ENCODE peak calls at places on chromosomes 16 and 17, in eight cellular contexts. D, Z, S, L, H, T, G and P are unnamed samples.

GRCh38 chr17:55898195-55898594 is 147.3 kb downstream of the PCTP start:
- DNase-seq in D (no peak), Z (no peak), S (no peak), L (no peak), H (no peak), T (no peak), G (no peak), P (no peak)

GRCh38 chr16:71557954-71558582 is 18.8 kb downstream of the TAT start:
- DNase-seq in D (no peak), Z (no peak), S (no peak), L (no peak), H (no peak), T (no peak), G (no peak), P (no peak)

GRCh38 chr16:89052191-89052787 is 41.4 kb upstream of the ACSF3 start:
- DNase-seq in D (no peak), Z (no peak), S (no peak), L (no peak), H (no peak), T (no peak), G (no peak), P (peak; percentile 9)

GRCh38 chr17:57708401-57708800 is 36.7 kb downstream of the CCDC182 start:
- DNase-seq in D (no peak), Z (no peak), S (no peak), L (no peak), H (no peak), T (peak; percentile 42), G (no peak), P (no peak)

GRCh38 chr16:2008009-2008526 is 1.6 kb downstream of the ZNF598 start:
- DNase-seq in D (no peak), Z (peak; percentile 19), S (no peak), L (no peak), H (no peak), T (no peak), G (no peak), P (no peak)

GRCh38 chr16:12229759-12230594 is 253.4 kb downstream of the SNX29 start:
- DNase-seq in D (no peak), Z (no peak), S (no peak), L (no peak), H (no peak), T (no peak), G (no peak), P (no peak)

GRCh38 chr17:57823469-57824401 is 26.1 kb downstream of the MRPS23 start:
- DNase-seq in D (no peak), Z (no peak), S (no peak), L (no peak), H (no peak), T (no peak), G (no peak), P (no peak)

GRCh38 chr17:50917418-50917743 is 51.2 kb upstream of the TOB1 start:
- DNase-seq in D (no peak), Z (no peak), S (no peak), L (no peak), H (no peak), T (no peak), G (no peak), P (peak; percentile 36)

GRCh38 chr17:63452091-63452978 is 6.2 kb upstream of the CYB561 start:
- DNase-seq in D (no peak), Z (no peak), S (no peak), L (no peak), H (no peak), T (no peak), G (no peak), P (no peak)

GRCh38 chr17:77753691-77754265 is 204.7 kb upstream of the TNRC6C start:
- DNase-seq in D (no peak), Z (no peak), S (no peak), L (no peak), H (no peak), T (no peak), G (no peak), P (no peak)

GRCh38 chr16:88060524-88061219 is 109.4 kb downstream of the BANP start:
- DNase-seq in D (no peak), Z (no peak), S (no peak), L (no peak), H (no peak), T (no peak), G (no peak), P (no peak)

GRCh38 chr17:18252160-18252559 is 6.4 kb downstream of the FLII start:
- DNase-seq in D (no peak), Z (no peak), S (no peak), L (no peak), H (no peak), T (no peak), G (no peak), P (no peak)

GRCh38 chr17:66416207-66416940 is 114.0 kb downstream of the PRKCA start:
- DNase-seq in D (no peak), Z (no peak), S (no peak), L (no peak), H (no peak), T (no peak), G (no peak), P (no peak)

GRCh38 chr16:29678691-29679267 is at the start of gene QPRT:
- DNase-seq in D (peak; percentile 51), Z (peak; percentile 46), S (peak; percentile 47), L (no peak), H (no peak), T (peak; percentile 70), G (no peak), P (peak; percentile 74)

GRCh38 chr17:909642-910323 is 69.8 kb downstream of the NXN start:
- DNase-seq in D (no peak), Z (no peak), S (peak; percentile 78), L (no peak), H (no peak), T (no peak), G (no peak), P (no peak)

GRCh38 chr16:86209202-86209601 is 301.1 kb upstream of the FOXF1 start:
- DNase-seq in D (no peak), Z (no peak), S (no peak), L (no peak), H (no peak), T (no peak), G (no peak), P (no peak)
- TF ChIP-seq CTCF in D (no peak), Z (no peak), S (no peak), L (no peak), H (no peak), T (no peak), G (no peak), P (no peak)

GRCh38 chr17:4155980-4156620 is 13.1 kb downstream of the CYB5D2 start:
- DNase-seq in D (no peak), Z (no peak), S (no peak), L (no peak), H (no peak), T (no peak), G (no peak), P (no peak)

GRCh38 chr17:4157618-4158333 is 14.8 kb downstream of the CYB5D2 start:
- DNase-seq in D (no peak), Z (no peak), S (no peak), L (no peak), H (no peak), T (no peak), G (no peak), P (no peak)

GRCh38 chr17:4154201-4154600 is 11.2 kb downstream of the CYB5D2 start:
- DNase-seq in D (no peak), Z (no peak), S (no peak), L (no peak), H (no peak), T (no peak), G (no peak), P (no peak)

GRCh38 chr17:4159761-4160160 is 16.8 kb downstream of the CYB5D2 start:
- DNase-seq in D (no peak), Z (no peak), S (no peak), L (no peak), H (no peak), T (no peak), G (no peak), P (no peak)

GRCh38 chr17:4156750-4157381 is 13.9 kb downstream of the CYB5D2 start:
- DNase-seq in D (no peak), Z (no peak), S (no peak), L (no peak), H (no peak), T (no peak), G (no peak), P (peak; percentile 36)
- TF ChIP-seq CTCF in D (peak; percentile 39), Z (peak; percentile 20), S (no peak), L (peak; percentile 20), H (no peak), T (peak; percentile 42), G (no peak), P (no peak)

DNA sequence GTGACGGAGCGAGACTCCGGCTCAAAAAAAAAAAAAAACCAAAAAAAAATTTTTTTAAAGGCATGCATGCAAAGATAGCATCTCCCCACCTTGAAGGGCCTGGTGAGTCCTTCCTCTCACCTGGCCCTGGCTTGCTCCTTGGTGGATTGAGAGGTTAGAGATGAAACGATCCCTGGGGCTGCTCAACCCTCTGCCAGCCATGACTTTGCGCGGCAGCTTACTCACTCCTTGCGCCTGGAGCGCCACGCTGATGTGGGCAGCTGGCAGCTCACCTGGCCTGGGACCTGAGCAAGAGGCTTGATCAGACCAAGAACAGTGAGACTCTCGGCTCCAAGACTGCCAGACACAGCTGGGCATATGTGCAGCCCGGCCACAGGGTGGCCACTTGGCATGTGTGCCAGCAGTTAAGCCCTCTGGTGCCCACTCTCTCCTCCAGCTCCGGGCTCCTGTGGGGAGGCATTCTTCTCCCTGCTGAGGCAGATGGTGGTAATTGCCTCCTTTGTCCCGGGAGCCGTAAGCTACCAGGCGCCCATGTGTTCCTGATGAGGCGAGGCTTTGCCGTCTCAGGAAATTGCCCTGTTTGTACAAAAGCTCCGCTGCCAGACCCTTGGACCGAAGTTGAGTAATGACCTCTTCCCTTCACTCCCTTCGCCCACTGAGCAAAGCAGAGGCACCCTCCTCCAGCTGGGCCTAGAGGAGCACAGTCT is 5.1 kb upstream of the EVPL start:
- DNase-seq in D (no peak), Z (no peak), S (no peak), L (no peak), H (no peak), T (peak; percentile 83), G (no peak), P (no peak)
- TF ChIP-seq CTCF in D (no peak), Z (no peak), S (no peak), L (no peak), H (no peak), T (peak; percentile 36), G (no peak), P (no peak)

GRCh38 chr17:72632026-72632684 is 460.3 kb downstream of the SLC39A11 start:
- DNase-seq in D (no peak), Z (no peak), S (no peak), L (no peak), H (no peak), T (no peak), G (no peak), P (peak; percentile 55)

GRCh38 chr17:72631568-72631967 is 460.9 kb downstream of the SLC39A11 start:
- DNase-seq in D (no peak), Z (no peak), S (no peak), L (no peak), H (no peak), T (no peak), G (no peak), P (no peak)

GRCh38 chr17:72635034-72635654 is 457.3 kb downstream of the SLC39A11 start:
- DNase-seq in D (no peak), Z (no peak), S (no peak), L (no peak), H (no peak), T (no peak), G (no peak), P (no peak)

GRCh38 chr17:72639711-72640110 is 452.8 kb downstream of the SLC39A11 start:
- DNase-seq in D (no peak), Z (no peak), S (no peak), L (no peak), H (no peak), T (no peak), G (no peak), P (no peak)

GRCh38 chr17:72634621-72635020 is 457.9 kb downstream of the SLC39A11 start:
- DNase-seq in D (no peak), Z (no peak), S (no peak), L (no peak), H (no peak), T (no peak), G (no peak), P (no peak)
- TF ChIP-seq CTCF in D (no peak), Z (no peak), S (no peak), L (no peak), H (no peak), T (no peak), G (no peak), P (no peak)